ENCODE peak calls at places on chromosomes 4 and X, in four cellular contexts. E, B, R and Q are unnamed samples.

GRCh38 chr4:137621056-137621455 is 88.8 kb upstream of the PCDH18 start:
- DNase-seq in E (no peak), R (no peak), B (no peak), Q (no peak)

GRCh38 chr4:77043507-77044131 is 32.2 kb downstream of the CCNI start:
- DNase-seq in R (no peak), B (no peak), E (no peak), Q (no peak)

GRCh38 chr4:5969777-5970176 is 48.5 kb downstream of the C4orf50 start:
- DNase-seq in E (no peak), R (no peak), B (no peak), Q (no peak)

GRCh38 chr4:10872833-10873517 is 188.4 kb upstream of the CLNK start:
- DNase-seq in E (no peak), R (no peak), B (no peak), Q (no peak)

GRCh38 chr4:108149588-108150380 is 18.9 kb downstream of the LEF1 start:
- DNase-seq in B (no peak), R (no peak), E (no peak), Q (no peak)

GRCh38 chr4:73220815-73221214 is 37.8 kb downstream of the ANKRD17 start:
- DNase-seq in R (no peak), E (no peak), B (no peak), Q (no peak)

GRCh38 chr4:174490356-174490969 is 31.8 kb downstream of the HPGD start:
- DNase-seq in B (no peak), E (peak), R (no peak), Q (no peak)

GRCh38 chrX:42752730-42753129 is 25.2 kb downstream of the PPP1R2C start:
- DNase-seq in B (no peak), E (no peak), R (no peak), Q (no peak)

GRCh38 chr4:146957252-146957651 is 11.6 kb upstream of the TTC29 start:
- DNase-seq in R (no peak), E (no peak), B (no peak), Q (no peak)

GRCh38 chr4:122576261-122577188 is 44.3 kb downstream of the IL21 start:
- DNase-seq in E (peak), B (no peak), R (peak), Q (peak)

GRCh38 chr4:3388461-3389185 is 53.1 kb upstream of the HGFAC start:
- DNase-seq in E (no peak), R (no peak), B (peak), Q (no peak)

GRCh38 chr4:66465111-66465510 is 794.8 kb upstream of the EPHA5 start:
- DNase-seq in B (no peak), E (no peak), R (no peak), Q (no peak)

GRCh38 chr4:17030543-17030942 is 132.1 kb upstream of the LDB2 start:
- DNase-seq in B (no peak), R (no peak), E (no peak), Q (no peak)

GRCh38 chrX:112266136-112266535 is 183.6 kb upstream of the TRPC5 start:
- DNase-seq in E (no peak), R (no peak), B (no peak), Q (no peak)

GRCh38 chr4:175421506-175421905 is 390.6 kb downstream of the GPM6A start:
- DNase-seq in E (no peak), R (peak), B (no peak), Q (no peak)

GRCh38 chrX:79708581-79708980 is 306.0 kb upstream of the TBX22 start:
- DNase-seq in B (no peak), R (no peak), E (no peak), Q (no peak)

GRCh38 chr4:185566972-185567749 is 31.9 kb upstream of the PDLIM3 start:
- DNase-seq in E (no peak), B (no peak), R (peak), Q (no peak)

GRCh38 chrX:86806786-86807185 is 658.5 kb downstream of the DACH2 start:
- DNase-seq in E (peak), R (peak), B (no peak), Q (peak)

GRCh38 chr4:36716874-36717273 is 435.5 kb downstream of the DTHD1 start:
- DNase-seq in E (no peak), B (no peak), R (no peak), Q (no peak)

GRCh38 chr4:555566-556275 is 20.4 kb downstream of the TMEM271 start:
- DNase-seq in R (no peak), B (no peak), E (no peak), Q (no peak)

GRCh38 chrX:139113682-139114081 is 402.2 kb upstream of the FGF13 start:
- DNase-seq in R (no peak), E (peak), B (no peak), Q (no peak)
- TF ChIP-seq FOXK2 in R (no peak), E (no peak), B (no peak), Q (no peak)

DNA sequence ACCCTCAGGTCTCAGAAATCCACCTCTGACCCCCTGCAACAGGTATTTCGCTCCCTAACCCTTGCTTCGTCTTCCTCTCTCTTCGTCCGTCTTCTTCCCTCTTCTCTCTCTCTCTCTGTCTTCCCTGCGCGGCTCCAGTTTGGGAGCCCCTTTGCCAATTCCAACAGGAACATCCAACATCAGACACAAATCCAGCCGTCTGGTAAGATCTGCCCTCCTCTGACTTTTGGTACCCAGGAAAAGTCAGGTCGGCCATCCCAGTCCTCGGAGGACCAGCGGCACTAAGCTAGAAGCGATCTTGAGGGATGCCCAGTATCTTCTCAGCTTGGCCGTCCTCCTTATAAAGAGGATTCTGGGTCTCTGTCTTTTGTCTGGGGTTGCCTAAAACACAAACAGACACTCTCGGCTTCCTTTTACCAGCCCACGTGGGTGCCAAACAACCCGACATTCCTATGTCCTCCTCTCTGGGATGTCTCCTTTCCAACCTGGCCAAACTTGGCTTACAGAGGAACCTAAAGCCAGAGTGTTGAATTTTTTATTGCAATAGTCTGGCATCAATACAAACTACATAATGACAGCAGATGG is 7.7 kb downstream of the ASMTL start:
- DNase-seq in E (no peak), R (no peak), B (no peak), Q (no peak)
- TF ChIP-seq BHLHE40 in E (no peak), R (no peak), B (no peak), Q (no peak)

DNA sequence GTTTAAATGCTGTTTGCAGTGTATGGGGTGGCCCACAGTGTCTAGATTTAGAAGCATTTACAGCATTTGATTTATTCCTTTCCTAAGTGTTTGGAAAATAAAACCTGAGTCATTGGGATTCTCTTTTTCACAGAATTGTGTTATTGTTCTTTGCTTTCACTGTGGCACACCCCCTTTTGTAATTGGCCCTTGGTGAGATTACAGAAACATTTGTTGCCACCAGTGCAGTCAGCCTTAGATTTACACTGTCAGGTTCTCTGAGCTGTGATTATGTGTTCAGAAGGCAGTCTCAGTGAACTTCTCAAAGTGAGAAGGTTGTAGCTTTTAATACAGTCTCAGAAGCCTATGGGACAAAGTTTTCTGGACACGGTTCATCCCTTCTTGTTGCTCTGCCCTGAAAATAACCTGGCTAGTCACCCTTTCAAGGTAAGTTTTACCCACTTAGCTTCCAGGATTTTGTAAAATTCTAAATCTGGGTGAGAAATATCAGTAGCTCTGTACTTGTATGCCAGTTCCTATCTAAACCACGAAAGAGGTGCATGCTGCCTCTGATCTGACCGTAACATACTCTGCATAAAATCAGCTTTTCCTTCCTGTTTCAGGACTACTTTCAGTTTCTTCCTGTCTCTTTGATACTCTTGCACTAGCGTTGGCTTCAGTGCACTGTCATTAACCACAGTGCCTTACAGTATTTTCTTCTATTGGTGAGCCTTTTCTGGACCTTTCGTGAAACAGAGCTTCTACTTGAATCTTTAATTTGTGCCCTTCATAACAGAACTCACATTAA is 12.6 kb downstream of the RUFY3 start:
- DNase-seq in R (peak), B (peak), E (no peak), Q (no peak)
- TF ChIP-seq FOXM1 in R (no peak), B (peak), E (no peak), Q (no peak)

DNA sequence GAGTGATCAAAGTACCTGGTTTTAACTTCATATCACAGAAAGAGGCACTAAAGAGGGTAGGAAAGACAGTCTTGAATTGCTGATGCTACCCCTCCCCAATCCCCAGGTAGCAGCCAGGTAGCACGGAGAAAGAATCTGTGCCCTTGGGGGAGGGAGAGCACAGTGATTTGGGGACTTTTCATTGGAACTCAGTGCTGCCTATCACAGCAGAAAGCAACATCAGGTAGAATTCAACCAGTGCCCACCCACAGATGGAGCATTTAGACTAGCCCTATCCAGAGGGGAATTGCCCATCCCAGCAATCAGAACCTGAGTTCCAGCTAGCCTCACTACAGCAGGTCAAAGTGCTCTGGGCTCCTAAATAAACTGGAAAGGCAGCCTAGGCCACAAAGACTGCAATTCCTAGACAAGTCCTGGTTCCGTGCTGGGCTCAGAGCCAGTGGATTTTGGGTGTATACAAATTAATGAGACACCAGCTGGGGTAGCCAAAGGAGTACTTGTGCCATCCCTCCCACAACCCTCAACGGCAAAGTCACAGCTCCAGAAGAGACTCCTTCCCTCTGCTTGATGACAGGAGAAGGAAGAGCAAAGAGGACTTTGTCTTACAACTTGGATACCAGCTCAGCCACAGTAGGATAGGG is 228.1 kb downstream of the THOC2 start:
- DNase-seq in R (no peak), B (no peak), E (no peak), Q (no peak)
- TF ChIP-seq FOXK2 in R (no peak), B (no peak), E (no peak), Q (no peak)